ENCODE peak calls at places on chromosomes 7 and 10, in eight cellular contexts. I is nephron progenitor cell; S is AG04449; O is activated CD8-positive, alpha-beta memory T cell treated with anti-CD3 and anti-CD28 coated beads for 24 hours; A is HEK293T; L is progenitor cell of endocrine pancreas; G is T-helper 9 cell; U is foreskin fibroblast. R is an unnamed sample.
A peak's percentile ranks its signal among the peaks of the same experiment; 100 is the strongest.

GRCh38 chr7:47148541-47149207 is 433.2 kb downstream of the TNS3 start:
- DNase-seq in I (no peak), S (no peak), O (no peak), A (no peak), L (no peak), G (no peak), U (peak; percentile 36), R (no peak)

GRCh38 chr7:132469264-132469663 is 107.0 kb downstream of the PLXNA4 start:
- DNase-seq in I (no peak), S (no peak), O (no peak), A (no peak), L (no peak), G (no peak), U (no peak), R (no peak)

GRCh38 chr7:27080844-27081423 is 14.9 kb downstream of the HOXA1 start:
- DNase-seq in I (no peak), S (no peak), O (no peak), A (no peak), L (no peak), G (no peak), U (no peak), R (no peak)

GRCh38 chr10:37275216-37275777 is 149.9 kb downstream of the ANKRD30A start:
- DNase-seq in I (no peak), S (no peak), O (no peak), A (no peak), L (no peak), G (no peak), U (no peak), R (no peak)

GRCh38 chr10:132449051-132449825 is 52.2 kb downstream of the PWWP2B start:
- DNase-seq in I (no peak), S (no peak), O (no peak), A (no peak), L (no peak), G (no peak), U (no peak), R (peak; percentile 65)

GRCh38 chr7:37921340-37921805 is 933 bp downstream of the EPDR1 start:
- DNase-seq in I (no peak), S (no peak), O (peak; percentile 65), A (peak; percentile 20), L (peak; percentile 10), G (no peak), U (peak; percentile 55), R (peak; percentile 76)

GRCh38 chr10:7426349-7426748 is 15.5 kb upstream of the SFMBT2 start:
- DNase-seq in I (no peak), S (no peak), O (no peak), A (no peak), L (no peak), G (no peak), U (no peak), R (no peak)

GRCh38 chr10:108735380-108735779 is 1187.9 kb downstream of the XPNPEP1 start:
- DNase-seq in I (no peak), S (peak; percentile 29), O (no peak), A (no peak), L (no peak), G (no peak), U (no peak), R (no peak)

GRCh38 chr10:110827410-110827809 is 44.3 kb upstream of the PDCD4 start:
- DNase-seq in I (no peak), S (peak; percentile 16), O (no peak), A (no peak), L (no peak), G (no peak), U (peak; percentile 41), R (no peak)

GRCh38 chr10:33453081-33453850 is 118.8 kb upstream of the NRP1 start:
- DNase-seq in I (no peak), S (no peak), O (no peak), A (no peak), L (no peak), G (no peak), U (peak; percentile 44), R (no peak)

R was measured in A549.